ENCODE peak calls at places on chromosome 15, in ten cellular contexts. I is mammary epithelial cell; K is thyroid gland; V is right cardiac atrium; R is effector memory CD4-positive, alpha-beta T cell; S is CD4-positive, alpha-beta T cell; B is CD8-positive, alpha-beta memory T cell; J is thoracic aorta; A is body of pancreas; U is heart right ventricle. G is an unnamed sample.

GRCh38 chr15:64246364-64247189 is 83.8 kb upstream of the PPIB start:
- DNase-seq in I (peak), K (no peak), V (no peak), R (no peak), S (no peak), B (no peak), J (no peak), A (no peak), U (no peak), G (no peak)

GRCh38 chr15:41971893-41972340 is 440 bp downstream of the EHD4 start:
- DNase-seq in I (no peak), K (no peak), V (peak), R (no peak), S (no peak), B (no peak), J (no peak), A (peak), U (no peak), G (no peak)

GRCh38 chr15:31391687-31392671 is 65.3 kb downstream of the KLF13 start:
- DNase-seq in I (peak), K (peak), V (peak), R (peak), S (peak), B (peak), J (peak), A (peak), U (peak), G (peak)

GRCh38 chr15:56471440-56472069 is 6.6 kb upstream of the MNS1 start:
- DNase-seq in I (no peak), K (no peak), V (no peak), R (no peak), S (no peak), B (no peak), J (no peak), A (no peak), U (no peak), G (no peak)

GRCh38 chr15:38864827-38865604 is 300.4 kb upstream of the RASGRP1 start:
- DNase-seq in I (no peak), K (no peak), V (no peak), R (no peak), S (no peak), B (no peak), J (no peak), A (peak), U (no peak), G (no peak)

GRCh38 chr15:49758856-49759255 is 138.0 kb downstream of the DTWD1 start:
- DNase-seq in I (no peak), K (no peak), V (no peak), R (no peak), S (no peak), B (no peak), J (no peak), A (no peak), U (no peak), G (no peak)

GRCh38 chr15:63107895-63108546 is 13.6 kb upstream of the LACTB start:
- DNase-seq in I (peak), K (no peak), V (no peak), R (no peak), S (no peak), B (no peak), J (no peak), A (peak), U (no peak), G (no peak)

GRCh38 chr15:66646799-66647198 is 55.2 kb upstream of the SMAD6 start:
- DNase-seq in I (peak), K (no peak), V (no peak), R (no peak), S (no peak), B (no peak), J (no peak), A (no peak), U (no peak), G (no peak)

GRCh38 chr15:68795298-68795848 is 25.3 kb downstream of the ANP32A start:
- DNase-seq in I (peak), K (peak), V (peak), R (peak), S (peak), B (peak), J (peak), A (peak), U (peak), G (peak)

GRCh38 chr15:77035584-77035983 is 35.3 kb downstream of the TSPAN3 start:
- DNase-seq in I (no peak), K (no peak), V (peak), R (no peak), S (no peak), B (no peak), J (no peak), A (no peak), U (no peak), G (no peak)

GRCh38 chr15:29043731-29044485 is 158.1 kb downstream of the APBA2 start:
- DNase-seq in I (no peak), K (no peak), V (no peak), R (no peak), S (no peak), B (no peak), J (no peak), A (no peak), U (no peak), G (no peak)

GRCh38 chr15:67807141-67807540 is 18.2 kb upstream of the SKOR1 start:
- DNase-seq in I (no peak), K (no peak), V (no peak), R (no peak), S (no peak), B (no peak), J (no peak), A (no peak), U (no peak), G (no peak)

GRCh38 chr15:43346305-43346704 is 15.9 kb upstream of the LCMT2 start:
- DNase-seq in I (no peak), K (no peak), V (no peak), R (no peak), S (no peak), B (no peak), J (no peak), A (no peak), U (no peak), G (no peak)

GRCh38 chr15:95864467-95864886 is 466.0 kb upstream of the NR2F2 start:
- DNase-seq in I (no peak), K (no peak), V (no peak), R (no peak), S (no peak), B (peak), J (no peak), A (no peak), U (no peak), G (no peak)

GRCh38 chr15:83248151-83248851 is 36.2 kb downstream of the BNC1 start:
- DNase-seq in I (peak), K (peak), V (no peak), R (no peak), S (no peak), B (peak), J (no peak), A (peak), U (peak), G (no peak)

DNA sequence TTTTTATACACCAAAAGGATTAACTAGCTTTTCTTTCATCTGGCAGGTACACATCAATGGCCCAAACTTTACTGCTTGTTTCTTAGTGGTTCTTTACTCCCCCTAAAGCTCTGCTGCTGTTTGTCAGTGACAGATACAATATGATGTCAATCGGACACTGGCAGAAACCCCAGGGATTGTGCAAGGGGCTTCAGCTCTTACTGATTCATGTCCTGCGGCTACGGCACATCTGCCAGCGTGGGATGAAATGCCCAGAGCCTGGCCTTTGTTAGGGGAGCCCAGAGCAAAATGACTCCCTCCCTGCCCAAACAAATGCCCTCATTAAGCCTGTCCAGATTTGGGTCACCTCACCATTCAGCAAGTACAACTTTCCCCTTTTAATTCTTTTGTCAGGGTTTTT is 28.3 kb downstream of the SRP14 start:
- DNase-seq in I (peak), K (no peak), V (no peak), R (no peak), S (no peak), B (no peak), J (no peak), A (no peak), U (no peak), G (peak)
- H3K27ac ChIP-seq in I (no peak), K (no peak), V (no peak), R (no peak), S (no peak), B (no peak), J (no peak), A (no peak), U (no peak), G (no peak)

GRCh38 chr15:100727291-100727851 is 125.0 kb downstream of the ASB7 start:
- DNase-seq in I (peak), K (no peak), V (no peak), R (no peak), S (no peak), B (no peak), J (no peak), A (no peak), U (no peak), G (no peak)
- H3K27ac ChIP-seq in I (peak), K (no peak), V (no peak), R (no peak), S (no peak), B (no peak), J (no peak), A (no peak), U (no peak), G (no peak)

GRCh38 chr15:60935130-60935529 is 294.0 kb downstream of the RORA start:
- DNase-seq in I (no peak), K (no peak), V (no peak), R (no peak), S (no peak), B (no peak), J (no peak), A (no peak), U (no peak), G (no peak)
- H3K27ac ChIP-seq in I (no peak), K (no peak), V (no peak), R (no peak), S (no peak), B (no peak), J (peak), A (no peak), U (no peak), G (no peak)

GRCh38 chr15:36601497-36601932 is 22.1 kb downstream of the CDIN1 start:
- DNase-seq in I (no peak), K (no peak), V (no peak), R (no peak), S (no peak), B (no peak), J (peak), A (no peak), U (peak), G (no peak)
- H3K27ac ChIP-seq in I (no peak), K (no peak), V (peak), R (no peak), S (no peak), B (no peak), J (peak), A (no peak), U (peak), G (no peak)

GRCh38 chr15:71612869-71613268 is 197.5 kb upstream of the NR2E3 start:
- DNase-seq in I (no peak), K (no peak), V (no peak), R (no peak), S (no peak), B (no peak), J (no peak), A (no peak), U (no peak), G (no peak)
- H3K27ac ChIP-seq in I (no peak), K (no peak), V (no peak), R (no peak), S (no peak), B (no peak), J (no peak), A (no peak), U (no peak), G (no peak)

GRCh38 chr15:70036585-70037343 is 61.0 kb downstream of the TLE3 start:
- DNase-seq in I (peak), K (no peak), V (no peak), R (no peak), S (no peak), B (no peak), J (no peak), A (no peak), U (no peak), G (no peak)
- H3K27ac ChIP-seq in I (no peak), K (no peak), V (no peak), R (no peak), S (no peak), B (no peak), J (no peak), A (no peak), U (no peak), G (no peak)

GRCh38 chr15:78928616-78929093 is 16.2 kb downstream of the CTSH start:
- DNase-seq in I (no peak), K (no peak), V (no peak), R (no peak), S (no peak), B (no peak), J (no peak), A (no peak), U (no peak), G (no peak)
- H3K27ac ChIP-seq in I (no peak), K (no peak), V (no peak), R (no peak), S (no peak), B (no peak), J (no peak), A (no peak), U (no peak), G (no peak)

DNA sequence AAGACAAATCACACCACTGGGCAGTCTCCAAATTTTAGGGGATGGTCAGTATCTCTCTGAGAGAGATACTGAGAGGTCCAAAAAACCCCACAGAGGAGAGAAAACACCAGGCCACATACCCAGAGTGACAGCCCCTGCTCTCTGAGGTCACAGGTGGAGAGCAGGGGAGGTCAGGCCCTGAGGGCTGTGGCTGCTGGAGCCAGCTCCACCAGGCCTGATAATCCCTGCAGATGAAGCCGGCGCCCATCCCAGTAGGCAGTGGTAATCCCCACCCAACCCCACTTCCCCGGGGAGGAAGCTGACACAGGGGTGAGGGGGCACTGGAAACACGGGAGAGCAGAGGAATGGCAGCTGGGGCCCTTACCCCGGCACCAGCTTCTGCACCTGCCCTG is 31.2 kb upstream of the SRP14 start:
- DNase-seq in I (no peak), K (no peak), V (no peak), R (no peak), S (no peak), B (no peak), J (no peak), A (no peak), U (no peak), G (no peak)
- H3K27ac ChIP-seq in I (no peak), K (peak), V (no peak), R (peak), S (no peak), B (no peak), J (peak), A (peak), U (peak), G (peak)